ENCODE peak calls at places on chromosomes 2 and 18, in four cellular contexts. C is AG10803, Z is fibroblast of lung, U is right lobe of liver. V is an unnamed sample.

GRCh38 chr2:221831051-221831450 is 258.9 kb upstream of the EPHA4 start:
- DNase-seq in C (no peak), Z (no peak), U (no peak), V (no peak)

GRCh38 chr18:37305084-37305483 is 260.5 kb downstream of the CELF4 start:
- DNase-seq in C (no peak), Z (no peak), U (no peak), V (no peak)

GRCh38 chr2:107411267-107411666 is 415.4 kb upstream of the RGPD4 start:
- DNase-seq in C (no peak), Z (no peak), U (no peak), V (no peak)

GRCh38 chr18:48292787-48293409 is 116.3 kb downstream of the ZBTB7C start:
- DNase-seq in C (no peak), Z (no peak), U (peak), V (no peak)

GRCh38 chr2:10447300-10448207 is 573 bp downstream of the ODC1 start:
- DNase-seq in C (peak), Z (peak), U (peak), V (no peak)

GRCh38 chr2:2272841-2273240 is 58.2 kb downstream of the MYT1L start:
- DNase-seq in C (no peak), Z (no peak), U (no peak), V (no peak)

GRCh38 chr2:132798334-132798733 is 128.3 kb upstream of the LYPD1 start:
- DNase-seq in C (no peak), Z (no peak), U (no peak), V (no peak)

GRCh38 chr2:9260411-9261037 is 53.9 kb downstream of the ASAP2 start:
- DNase-seq in C (no peak), Z (no peak), U (no peak), V (no peak)

GRCh38 chr18:12307251-12307736 is 747 bp upstream of the TUBB6 start:
- DNase-seq in C (peak), Z (peak), U (no peak), V (peak)

GRCh38 chr2:169933124-169933711 is 106.0 kb downstream of the UBR3 start:
- DNase-seq in C (peak), Z (peak), U (no peak), V (peak)

GRCh38 chr18:71028285-71028762 is 739.5 kb downstream of the SOCS6 start:
- DNase-seq in C (no peak), Z (no peak), U (peak), V (no peak)

GRCh38 chr2:70907130-70907756 is 28.5 kb upstream of the ATP6V1B1 start:
- DNase-seq in C (no peak), Z (peak), U (no peak), V (no peak)
- H3K4me3 ChIP-seq in C (no peak), Z (no peak), U (no peak), V (peak)

GRCh38 chr2:144519934-144520717 is at the start of gene ZEB2:
- DNase-seq in C (peak), Z (peak), U (no peak), V (peak)
- H3K4me3 ChIP-seq in C (peak), Z (peak), U (peak), V (peak)

GRCh38 chr18:74573053-74573452 is 24.6 kb upstream of the ZNF407 start:
- DNase-seq in C (no peak), Z (no peak), U (no peak), V (no peak)

GRCh38 chr18:74571895-74572680 is 25.6 kb upstream of the ZNF407 start:
- DNase-seq in C (no peak), Z (no peak), U (no peak), V (no peak)

GRCh38 chr18:74567805-74568204 is 29.9 kb upstream of the ZNF407 start:
- DNase-seq in C (no peak), Z (no peak), U (no peak), V (no peak)

GRCh38 chr18:74570266-74570665 is 27.4 kb upstream of the ZNF407 start:
- DNase-seq in C (no peak), Z (no peak), U (no peak), V (no peak)

DNA sequence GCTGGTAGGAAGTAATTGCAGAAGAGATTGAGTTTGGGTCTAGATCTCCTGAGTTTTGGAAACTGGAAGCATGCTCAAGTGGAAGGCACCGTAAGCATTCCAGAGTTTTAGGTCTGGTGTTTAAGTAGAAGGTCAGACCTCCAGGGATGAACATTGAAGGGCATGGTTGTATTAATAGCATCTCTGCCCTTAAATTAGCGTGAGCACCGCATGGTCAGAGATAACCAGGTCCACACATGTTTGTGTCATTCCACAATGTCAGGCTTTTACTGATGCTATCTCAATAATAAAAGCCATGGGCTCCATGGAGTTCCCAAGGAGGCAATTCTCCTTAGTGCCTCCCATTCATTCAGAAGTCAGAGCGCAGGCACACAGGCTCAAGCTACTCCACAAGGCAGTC is 28.3 kb upstream of the ZNF407 start:
- DNase-seq in C (no peak), Z (no peak), U (no peak), V (no peak)
- H3K4me3 ChIP-seq in C (no peak), Z (no peak), U (no peak), V (no peak)

GRCh38 chr18:46332956-46333355 is 228.8 kb downstream of the HAUS1 start:
- DNase-seq in C (no peak), Z (no peak), U (peak), V (no peak)
- H3K4me3 ChIP-seq in C (no peak), Z (no peak), U (peak), V (peak)

GRCh38 chr18:59388180-59388579 is 29.1 kb upstream of the LMAN1 start:
- DNase-seq in C (no peak), Z (peak), U (no peak), V (no peak)
- H3K4me3 ChIP-seq in C (no peak), Z (no peak), U (no peak), V (no peak)

GRCh38 chr2:233421091-233421816 is 67.0 kb downstream of the DGKD start:
- DNase-seq in C (no peak), Z (no peak), U (no peak), V (no peak)
- H3K4me3 ChIP-seq in C (no peak), Z (no peak), U (no peak), V (no peak)

GRCh38 chr2:231679906-231680283 is 28.4 kb upstream of the PTMA start:
- DNase-seq in C (no peak), Z (no peak), U (no peak), V (no peak)
- H3K4me3 ChIP-seq in C (no peak), Z (no peak), U (peak), V (no peak)

GRCh38 chr2:165277295-165277694 is 38.1 kb downstream of the SCN2A start:
- DNase-seq in C (no peak), Z (peak), U (no peak), V (peak)
- H3K4me3 ChIP-seq in C (no peak), Z (no peak), U (no peak), V (no peak)